ENCODE peak calls at places on chromosomes 13 and 19, in five cellular contexts. Z is fibroblast of pulmonary artery, C is T-helper 17 cell, Q is MM.1S, D is NCI-H1105. J is an unnamed sample.

GRCh38 chr13:47865883-47866282 is 135.2 kb downstream of the SUCLA2 start:
- DNase-seq in Q (no peak), C (no peak), D (no peak), Z (no peak), J (no peak)

GRCh38 chr19:16118489-16119033 is 6.9 kb downstream of the RAB8A start:
- DNase-seq in D (no peak), C (no peak), Z (no peak), Q (peak; percentile 92), J (no peak)

GRCh38 chr13:19817510-19818158 is 34.9 kb upstream of the PSPC1 start:
- DNase-seq in D (no peak), Z (no peak), C (no peak), Q (no peak), J (no peak)

GRCh38 chr19:54462713-54463530 is 656 bp downstream of the LENG9 start:
- DNase-seq in C (peak; percentile 62), Z (peak; percentile 70), Q (peak; percentile 59), D (peak; percentile 15), J (peak; percentile 46)

GRCh38 chr13:75829874-75830273 is 193.7 kb downstream of the LMO7 start:
- DNase-seq in C (no peak), D (no peak), Q (no peak), Z (no peak), J (peak; percentile 35)

GRCh38 chr19:35562336-35562735 is 1.1 kb downstream of the ATP4A start:
- DNase-seq in Q (no peak), C (no peak), Z (no peak), D (no peak), J (no peak)

GRCh38 chr13:41409611-41410010 is 47.7 kb upstream of the RGCC start:
- DNase-seq in Q (no peak), C (no peak), D (no peak), Z (no peak), J (no peak)

GRCh38 chr19:38683393-38684077 is 36.1 kb downstream of the ACTN4 start:
- DNase-seq in Q (peak; percentile 66), C (peak; percentile 29), D (no peak), Z (peak; percentile 88), J (peak; percentile 85)

GRCh38 chr19:43784251-43784980 is 3.6 kb upstream of the KCNN4 start:
- DNase-seq in C (peak; percentile 31), Z (peak; percentile 75), Q (peak; percentile 37), D (no peak), J (peak; percentile 85)

GRCh38 chr19:18644144-18645034 is 7.6 kb downstream of the KLHL26 start:
- DNase-seq in Z (no peak), Q (no peak), D (no peak), C (no peak), J (no peak)

GRCh38 chr19:49741210-49741844 is 21.8 kb downstream of the TSKS start:
- DNase-seq in Q (no peak), C (no peak), Z (no peak), D (no peak), J (peak; percentile 28)

GRCh38 chr13:108993346-108993745 is 363.9 kb downstream of the MYO16 start:
- DNase-seq in C (no peak), D (no peak), Z (no peak), Q (no peak), J (peak; percentile 74)

J was measured in IMR-90.